ENCODE peak calls at places on chromosomes 13 and 19, in six cellular contexts. M, L, S, E, B and T are unnamed samples.
A peak's percentile ranks its signal among the peaks of the same experiment; 100 is the strongest.

GRCh38 chr19:41543582-41543981 is 32.4 kb upstream of the CEACAM21 start:
- ATAC-seq in M (no peak), L (no peak), E (no peak), S (no peak), B (no peak), T (no peak)

GRCh38 chr13:49791214-49791752 is 1.2 kb downstream of the KPNA3 start:
- ATAC-seq in S (no peak), B (peak; percentile 56), E (no peak), M (no peak), L (no peak), T (no peak)

GRCh38 chr13:46178143-46178542 is 3.8 kb downstream of the LCP1 start:
- ATAC-seq in E (no peak), M (no peak), L (no peak), S (no peak), B (peak; percentile 20), T (no peak)

GRCh38 chr13:108549989-108550388 is 79.4 kb upstream of the MYO16 start:
- ATAC-seq in M (no peak), L (no peak), B (no peak), E (no peak), S (no peak), T (no peak)

GRCh38 chr13:49219647-49220034 is 497 bp upstream of the MLNR start:
- ATAC-seq in E (peak; percentile 13), M (no peak), B (no peak), L (no peak), S (no peak), T (no peak)

GRCh38 chr13:91346848-91347211 is 657 bp upstream of the MIR17HG start:
- ATAC-seq in S (peak; percentile 2), L (peak; percentile 42), E (no peak), B (no peak), M (peak; percentile 11), T (no peak)

GRCh38 chr19:310781-311496 is 19.7 kb upstream of the PLPP2 start:
- ATAC-seq in L (no peak), B (no peak), E (no peak), S (no peak), M (no peak), T (no peak)

GRCh38 chr19:35741216-35741541 is 1.1 kb downstream of the IGFLR1 start:
- ATAC-seq in S (no peak), E (no peak), B (no peak), M (no peak), L (no peak), T (no peak)

GRCh38 chr19:55169136-55169535 is 2.7 kb upstream of the DNAAF3 start:
- ATAC-seq in M (no peak), S (no peak), E (no peak), B (no peak), L (no peak), T (no peak)

GRCh38 chr13:79346300-79346914 is 59.6 kb downstream of the RBM26 start:
- ATAC-seq in S (no peak), L (no peak), B (no peak), M (no peak), E (no peak), T (no peak)

GRCh38 chr13:99371956-99372355 is 64.8 kb upstream of the GPR183 start:
- ATAC-seq in B (no peak), S (no peak), E (no peak), M (no peak), L (peak; percentile 49), T (no peak)

GRCh38 chr13:27751953-27752352 is 40.3 kb upstream of the GSX1 start:
- ATAC-seq in L (no peak), B (no peak), M (no peak), S (no peak), E (no peak), T (no peak)

GRCh38 chr13:109787135-109787954 is 962 bp upstream of the IRS2 start:
- ATAC-seq in B (peak; percentile 13), L (no peak), S (peak; percentile 12), E (peak; percentile 10), M (peak; percentile 15), T (peak; percentile 33)

GRCh38 chr19:22622901-22623840 is 11.0 kb upstream of the ZNF492 start:
- ATAC-seq in L (no peak), M (no peak), S (no peak), E (no peak), B (peak; percentile 48), T (peak; percentile 36)

GRCh38 chr13:102548811-102549210 is 48.0 kb upstream of the TPP2 start:
- ATAC-seq in L (no peak), S (peak; percentile 68), B (no peak), M (no peak), E (no peak), T (no peak)